ENCODE peak calls at places on chromosomes 3 and 15, in nine cellular contexts. U is Kasumi-1, M is neural crest cell, C is body of pancreas, D is cardiac fibroblast, J is astrocyte of the spinal cord, Y is cardiac muscle cell, R is nucleus accumbens, T is A549. O is an unnamed sample.

GRCh38 chr3:174651951-174652350 is 207.2 kb upstream of the NAALADL2 start:
- DNase-seq in U (no peak), M (no peak), C (no peak), D (no peak), J (no peak), Y (no peak), R (no peak), T (no peak), O (no peak)

GRCh38 chr15:91304794-91305193 is 204.7 kb downstream of the SV2B start:
- DNase-seq in U (no peak), M (no peak), C (no peak), D (no peak), J (no peak), Y (no peak), R (no peak), T (no peak), O (no peak)

GRCh38 chr3:122014741-122015140 is 7.3 kb downstream of the ILDR1 start:
- DNase-seq in U (no peak), M (no peak), C (no peak), D (no peak), J (no peak), Y (no peak), R (no peak), T (no peak), O (no peak)

GRCh38 chr3:111331306-111331705 is 210.7 kb upstream of the CD96 start:
- DNase-seq in U (no peak), M (no peak), C (no peak), D (no peak), J (no peak), Y (no peak), R (no peak), T (no peak), O (no peak)

GRCh38 chr3:66747688-66748087 is 246.9 kb upstream of the LRIG1 start:
- DNase-seq in U (no peak), M (no peak), C (no peak), D (no peak), J (no peak), Y (no peak), R (no peak), T (no peak), O (no peak)

GRCh38 chr15:89105147-89105546 is 16.9 kb downstream of the ABHD2 start:
- DNase-seq in U (no peak), M (no peak), C (no peak), D (peak; percentile 97), J (peak; percentile 95), Y (peak; percentile 95), R (no peak), T (no peak), O (peak; percentile 79)

GRCh38 chr15:58392611-58393161 is 39.1 kb upstream of the LIPC start:
- DNase-seq in U (no peak), M (no peak), C (no peak), D (no peak), J (no peak), Y (no peak), R (no peak), T (no peak), O (no peak)

GRCh38 chr3:100221159-100221558 is 39.6 kb upstream of the TBC1D23 start:
- DNase-seq in U (no peak), M (no peak), C (no peak), D (no peak), J (no peak), Y (no peak), R (no peak), T (no peak), O (no peak)